ENCODE peak calls at places on chromosome 11, in six cellular contexts. O is ovary, S is H1, P is stomach, Q is testis, N is A549. J is an unnamed sample.

GRCh38 chr11:96014234-96014633 is 90.3 kb upstream of the MTMR2 start:
- DNase-seq in Q (no peak), P (no peak), N (peak; percentile 14), O (no peak), S (no peak), J (no peak)

GRCh38 chr11:75275581-75275980 is 35.0 kb downstream of the TPBGL start:
- DNase-seq in N (no peak), Q (peak; percentile 49), P (peak; percentile 57), O (peak; percentile 10), S (no peak), J (peak; percentile 65)

GRCh38 chr11:96090711-96091110 is 166.8 kb upstream of the MTMR2 start:
- DNase-seq in Q (no peak), N (no peak), P (no peak), O (no peak), S (no peak), J (no peak)

GRCh38 chr11:112606656-112607055 is 346.0 kb upstream of the PLET1 start:
- DNase-seq in Q (no peak), S (no peak), P (no peak), O (no peak), N (no peak), J (no peak)

GRCh38 chr11:74490945-74491344 is 2.6 kb downstream of the LIPT2 start:
- DNase-seq in Q (no peak), S (no peak), O (no peak), P (no peak), N (no peak), J (no peak)

GRCh38 chr11:65493367-65494176 is 5.3 kb upstream of the MALAT1 start:
- DNase-seq in P (peak; percentile 88), N (peak; percentile 95), O (peak; percentile 62), S (no peak), Q (no peak), J (peak; percentile 83)

GRCh38 chr11:66183581-66184048 is 84.8 kb upstream of the RAB1B start:
- DNase-seq in P (no peak), O (no peak), Q (no peak), S (no peak), N (peak; percentile 62), J (no peak)

GRCh38 chr11:115699733-115700132 is 195.5 kb upstream of the CADM1 start:
- DNase-seq in S (no peak), Q (no peak), O (no peak), N (no peak), P (no peak), J (no peak)

GRCh38 chr11:59267196-59267595 is 54.5 kb upstream of the MPEG1 start:
- DNase-seq in N (no peak), Q (no peak), P (no peak), O (no peak), S (no peak), J (no peak)

GRCh38 chr11:32374261-32374711 is 61.1 kb downstream of the WT1 start:
- DNase-seq in P (no peak), Q (peak; percentile 87), N (peak; percentile 66), S (peak; percentile 89), O (peak; percentile 35), J (peak; percentile 48)

GRCh38 chr11:73869234-73869949 is 7.3 kb downstream of the COA4 start:
- DNase-seq in S (no peak), P (no peak), O (no peak), N (peak; percentile 49), Q (no peak), J (peak; percentile 39)

GRCh38 chr11:107198490-107199007 is 180.3 kb upstream of the GUCY1A2 start:
- DNase-seq in Q (no peak), O (no peak), S (no peak), N (no peak), P (no peak), J (no peak)

GRCh38 chr11:33256031-33256807 is 962 bp upstream of the HIPK3 start:
- DNase-seq in O (no peak), P (no peak), S (no peak), N (no peak), Q (no peak), J (no peak)

GRCh38 chr11:68690671-68691401 is 6.5 kb downstream of the GAL start:
- DNase-seq in Q (no peak), S (peak; percentile 34), O (no peak), P (no peak), N (no peak), J (no peak)

GRCh38 chr11:126082251-126083109 is 19.8 kb upstream of the CDON start:
- DNase-seq in P (no peak), S (peak; percentile 74), N (no peak), Q (no peak), O (no peak), J (no peak)

GRCh38 chr11:32571039-32571438 is 12.6 kb upstream of the EIF3M start:
- DNase-seq in O (no peak), P (no peak), Q (no peak), N (no peak), S (peak; percentile 53), J (no peak)

GRCh38 chr11:47986742-47987141 is 6.4 kb downstream of the PTPRJ start:
- DNase-seq in S (no peak), Q (no peak), N (no peak), O (no peak), P (no peak), J (no peak)

GRCh38 chr11:129530154-129530895 is 154.7 kb downstream of the BARX2 start:
- DNase-seq in P (no peak), O (no peak), S (no peak), N (no peak), Q (peak; percentile 90), J (no peak)

GRCh38 chr11:93648168-93648567 is 13.3 kb upstream of the CEP295 start:
- DNase-seq in Q (no peak), O (no peak), N (peak; percentile 17), S (no peak), P (no peak), J (no peak)

GRCh38 chr11:76694664-76695063 is 24.1 kb upstream of the LRRC32 start:
- DNase-seq in S (no peak), P (no peak), Q (no peak), N (peak; percentile 31), O (no peak), J (no peak)

GRCh38 chr11:60835472-60835871 is 6.4 kb upstream of the CCDC86 start:
- DNase-seq in P (no peak), O (no peak), Q (no peak), S (no peak), N (no peak), J (no peak)

GRCh38 chr11:116558504-116559252 is 214.1 kb downstream of the BUD13 start:
- DNase-seq in S (no peak), Q (no peak), N (no peak), P (no peak), O (no peak), J (no peak)

GRCh38 chr11:133950874-133951483 is 5.8 kb downstream of the IGSF9B start:
- DNase-seq in Q (no peak), N (no peak), P (no peak), S (peak; percentile 67), O (no peak), J (no peak)

GRCh38 chr11:118622376-118623290 is 15.2 kb downstream of the PHLDB1 start:
- DNase-seq in S (no peak), P (no peak), Q (peak; percentile 71), O (no peak), N (peak; percentile 74), J (no peak)

GRCh38 chr11:109023029-109023428 is 358.2 kb downstream of the DDX10 start:
- DNase-seq in N (no peak), S (no peak), O (no peak), P (no peak), Q (no peak), J (no peak)

GRCh38 chr11:73262851-73263495 is 9.2 kb upstream of the P2RY6 start:
- DNase-seq in O (no peak), N (peak; percentile 48), S (no peak), Q (no peak), P (no peak), J (no peak)

GRCh38 chr11:125188021-125188420 is 23.5 kb downstream of the PKNOX2 start:
- DNase-seq in N (no peak), P (no peak), Q (no peak), O (no peak), S (no peak), J (no peak)

GRCh38 chr11:27507561-27508322 is 1.2 kb upstream of the LIN7C start:
- DNase-seq in N (no peak), S (no peak), O (no peak), P (no peak), Q (no peak), J (no peak)
- H3K4me3 ChIP-seq in N (peak overlapping the region; percentile 93), S (peak overlapping the region; percentile 99), O (no peak overlapping the region), P (peak overlapping the region; percentile 80), Q (peak overlapping the region; percentile 94), J (peak overlapping the region; percentile 75)

GRCh38 chr11:70915158-70915795 is 337.1 kb downstream of the SHANK2 start:
- DNase-seq in Q (no peak), P (no peak), O (no peak), N (no peak), S (no peak), J (no peak)

GRCh38 chr11:70921804-70922203 is 330.6 kb downstream of the SHANK2 start:
- DNase-seq in N (no peak), S (no peak), P (no peak), O (no peak), Q (no peak), J (no peak)

GRCh38 chr11:70914496-70914895 is 337.9 kb downstream of the SHANK2 start:
- DNase-seq in P (no peak), N (no peak), Q (no peak), O (no peak), S (no peak), J (no peak)

GRCh38 chr11:70916321-70916720 is 336.1 kb downstream of the SHANK2 start:
- DNase-seq in N (no peak), S (no peak), Q (no peak), P (no peak), O (no peak), J (no peak)

DNA sequence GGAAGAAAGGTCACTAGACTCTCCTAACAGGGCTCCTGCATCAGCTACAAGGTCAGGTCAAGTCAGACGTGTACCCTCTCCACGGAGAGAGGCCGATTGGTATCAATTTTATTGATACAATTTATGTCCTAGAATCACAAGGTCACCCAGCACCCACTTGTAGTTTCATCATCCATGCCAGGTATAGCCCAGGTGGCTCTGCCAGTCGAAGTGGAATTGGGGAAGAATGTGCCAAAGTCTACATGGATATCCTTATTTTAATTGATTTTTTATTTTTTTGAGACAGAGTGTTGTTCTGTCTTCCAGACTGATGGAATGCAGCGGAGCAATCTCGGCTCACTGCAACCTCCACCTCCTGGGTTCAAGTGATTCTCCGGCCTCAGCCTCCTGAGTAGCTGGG is 334.1 kb downstream of the SHANK2 start:
- DNase-seq in O (no peak), N (no peak), Q (no peak), S (no peak), P (no peak), J (no peak)
- H3K4me1 ChIP-seq in O (no peaks in the 10 kb centered on the region), N (no peaks in the 10 kb centered on the region), Q (no peaks in the 10 kb centered on the region), S (peaks cover 7% of the 10 kb centered on the region), P (peaks cover 10% of the 10 kb centered on the region), J (peaks cover 6% of the 10 kb centered on the region)

GRCh38 chr11:131907371-131907770 is 537.0 kb downstream of the NTM start:
- DNase-seq in O (no peak), P (no peak), Q (no peak), N (no peak), S (no peak), J (no peak)
- TF ChIP-seq POLR2A in O (no peak), P (no peak), Q (no peak), N (no peak), S (no peak), J (no peak)

DNA sequence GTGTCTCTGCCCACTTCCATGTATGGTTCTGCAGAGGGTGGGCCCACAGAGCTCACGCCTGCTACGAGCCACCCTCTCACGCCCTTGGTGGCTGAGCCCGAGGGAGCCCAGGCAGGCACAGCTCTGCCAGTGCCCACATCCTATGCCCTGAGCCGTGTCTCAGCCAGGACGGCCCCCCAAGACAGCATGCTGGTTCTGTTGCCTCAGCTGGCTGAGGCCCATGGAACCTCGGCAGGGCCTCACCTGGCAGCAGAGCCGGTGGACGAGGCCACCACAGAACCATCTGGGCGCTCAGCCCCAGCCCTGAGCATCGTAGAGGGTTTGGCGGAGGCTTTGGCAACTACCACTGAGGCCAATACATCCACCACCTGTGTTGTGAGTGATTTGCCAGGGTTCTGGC is 64.0 kb downstream of the OTOG start:
- DNase-seq in N (no peak), Q (no peak), S (no peak), O (no peak), P (no peak), J (no peak)
- H3K4me3 ChIP-seq in N (no peak overlapping the region), Q (no peak overlapping the region), S (no peak overlapping the region), O (no peak overlapping the region), P (no peak overlapping the region), J (no peak overlapping the region)

J was measured in transverse colon.